ENCODE peak calls at places on chromosomes 2 and 18, in seven cellular contexts. One of them, this sample, is unnamed.
A peak's percentile ranks its signal among the peaks of the same experiment; 100 is the strongest.

GRCh38 chr2:222039821-222040220 is 259.0 kb downstream of the PAX3 start:
- DNase-seq in GM23338: no peak
- DNase-seq in HCT116: no peak
- DNase-seq in SK-N-SH: no peak
- DNase-seq in GM23248: no peak
- DNase-seq in PC-3: no peak
- DNase-seq in OCI-LY7: no peak
- DNase-seq in this sample: no peak

GRCh38 chr2:198880421-198880820 is 577.3 kb downstream of the SATB2 start:
- DNase-seq in GM23338: no peak
- DNase-seq in HCT116: no peak
- DNase-seq in SK-N-SH: no peak
- DNase-seq in GM23248: no peak
- DNase-seq in PC-3: no peak
- DNase-seq in OCI-LY7: no peak
- DNase-seq in this sample: no peak

GRCh38 chr18:69265661-69266060 is 135.0 kb upstream of the DOK6 start:
- DNase-seq in GM23338: no peak
- DNase-seq in HCT116: no peak
- DNase-seq in SK-N-SH: no peak
- DNase-seq in GM23248: no peak
- DNase-seq in PC-3: no peak
- DNase-seq in OCI-LY7: no peak
- DNase-seq in this sample: no peak

GRCh38 chr2:168961450-168962229 is 60.5 kb downstream of the G6PC2 start:
- DNase-seq in GM23338: peak; percentile 90
- DNase-seq in HCT116: peak; percentile 79
- DNase-seq in SK-N-SH: peak; percentile 21
- DNase-seq in GM23248: peak; percentile 81
- DNase-seq in PC-3: peak; percentile 92
- DNase-seq in OCI-LY7: peak; percentile 68
- DNase-seq in this sample: peak; percentile 87

GRCh38 chr2:53519925-53520629 is 247.5 kb upstream of the CHAC2 start:
- DNase-seq in GM23338: no peak
- DNase-seq in HCT116: no peak
- DNase-seq in SK-N-SH: no peak
- DNase-seq in GM23248: no peak
- DNase-seq in PC-3: no peak
- DNase-seq in OCI-LY7: no peak
- DNase-seq in this sample: no peak

GRCh38 chr2:241224068-241224850 is 35.8 kb downstream of the ANO7 start:
- DNase-seq in GM23338: peak; percentile 44
- DNase-seq in HCT116: no peak
- DNase-seq in SK-N-SH: peak; percentile 91
- DNase-seq in GM23248: peak; percentile 82
- DNase-seq in PC-3: peak; percentile 33
- DNase-seq in OCI-LY7: no peak
- DNase-seq in this sample: no peak

GRCh38 chr18:76445741-76446232 is 49.3 kb downstream of the ZNF516 start:
- DNase-seq in GM23338: no peak
- DNase-seq in HCT116: no peak
- DNase-seq in SK-N-SH: peak; percentile 56
- DNase-seq in GM23248: peak; percentile 55
- DNase-seq in PC-3: no peak
- DNase-seq in OCI-LY7: no peak
- DNase-seq in this sample: no peak

GRCh38 chr18:905948-906415 is 1.3 kb downstream of the ADCYAP1 start:
- DNase-seq in GM23338: peak; percentile 46
- DNase-seq in HCT116: no peak
- DNase-seq in SK-N-SH: peak; percentile 27
- DNase-seq in GM23248: no peak
- DNase-seq in PC-3: no peak
- DNase-seq in OCI-LY7: no peak
- DNase-seq in this sample: no peak

GRCh38 chr2:162196611-162197010 is 44.6 kb upstream of the GCG start:
- DNase-seq in GM23338: no peak
- DNase-seq in HCT116: no peak
- DNase-seq in SK-N-SH: no peak
- DNase-seq in GM23248: peak; percentile 90
- DNase-seq in PC-3: peak; percentile 85
- DNase-seq in OCI-LY7: no peak
- DNase-seq in this sample: no peak

GRCh38 chr2:234308073-234308813 is 188.6 kb downstream of the ARL4C start:
- DNase-seq in GM23338: no peak
- DNase-seq in HCT116: no peak
- DNase-seq in SK-N-SH: no peak
- DNase-seq in GM23248: no peak
- DNase-seq in PC-3: peak; percentile 53
- DNase-seq in OCI-LY7: no peak
- DNase-seq in this sample: no peak

GRCh38 chr2:48355494-48355893 is 174.5 kb upstream of the STON1 start:
- DNase-seq in GM23338: no peak
- DNase-seq in HCT116: no peak
- DNase-seq in SK-N-SH: no peak
- DNase-seq in GM23248: no peak
- DNase-seq in PC-3: no peak
- DNase-seq in OCI-LY7: no peak
- DNase-seq in this sample: no peak

GRCh38 chr2:96537066-96537733 is 648 bp downstream of the ARID5A start:
- DNase-seq in GM23338: peak; percentile 62
- DNase-seq in HCT116: no peak
- DNase-seq in SK-N-SH: peak; percentile 69
- DNase-seq in GM23248: peak; percentile 80
- DNase-seq in PC-3: peak; percentile 41
- DNase-seq in OCI-LY7: peak; percentile 74
- DNase-seq in this sample: peak; percentile 71

GRCh38 chr2:74264281-74264680 is 65.9 kb downstream of the MTHFD2 start:
- DNase-seq in GM23338: no peak
- DNase-seq in HCT116: no peak
- DNase-seq in SK-N-SH: no peak
- DNase-seq in GM23248: no peak
- DNase-seq in PC-3: no peak
- DNase-seq in OCI-LY7: no peak
- DNase-seq in this sample: no peak

GRCh38 chr2:168490916-168491605 is 35.0 kb downstream of the CERS6 start:
- DNase-seq in GM23338: no peak
- DNase-seq in HCT116: no peak
- DNase-seq in SK-N-SH: no peak
- DNase-seq in GM23248: peak; percentile 44
- DNase-seq in PC-3: no peak
- DNase-seq in OCI-LY7: no peak
- DNase-seq in this sample: no peak

GRCh38 chr2:112733449-112733848 is 12.6 kb downstream of the NT5DC4 start:
- DNase-seq in GM23338: no peak
- DNase-seq in HCT116: no peak
- DNase-seq in SK-N-SH: no peak
- DNase-seq in GM23248: no peak
- DNase-seq in PC-3: no peak
- DNase-seq in OCI-LY7: no peak
- DNase-seq in this sample: no peak

GRCh38 chr2:133854603-133855200 is 286.4 kb upstream of the NCKAP5 start:
- DNase-seq in GM23338: no peak
- DNase-seq in HCT116: no peak
- DNase-seq in SK-N-SH: no peak
- DNase-seq in GM23248: no peak
- DNase-seq in PC-3: no peak
- DNase-seq in OCI-LY7: no peak
- DNase-seq in this sample: no peak

GRCh38 chr2:130728549-130729310 is at the start of gene GPR148:
- DNase-seq in GM23338: no peak
- DNase-seq in HCT116: no peak
- DNase-seq in SK-N-SH: no peak
- DNase-seq in GM23248: no peak
- DNase-seq in PC-3: no peak
- DNase-seq in OCI-LY7: no peak
- DNase-seq in this sample: no peak

GRCh38 chr2:111626037-111626861 is 257.7 kb downstream of the ANAPC1 start:
- DNase-seq in GM23338: no peak
- DNase-seq in HCT116: no peak
- DNase-seq in SK-N-SH: no peak
- DNase-seq in GM23248: no peak
- DNase-seq in PC-3: no peak
- DNase-seq in OCI-LY7: no peak
- DNase-seq in this sample: no peak

GRCh38 chr2:48738806-48739205 is 16.7 kb downstream of the LHCGR start:
- DNase-seq in GM23338: no peak
- DNase-seq in HCT116: no peak
- DNase-seq in SK-N-SH: no peak
- DNase-seq in GM23248: peak; percentile 91
- DNase-seq in PC-3: peak; percentile 28
- DNase-seq in OCI-LY7: no peak
- DNase-seq in this sample: no peak

GRCh38 chr18:43893001-43893637 is 615.8 kb upstream of the SYT4 start:
- DNase-seq in GM23338: no peak
- DNase-seq in HCT116: no peak
- DNase-seq in SK-N-SH: no peak
- DNase-seq in GM23248: peak; percentile 96
- DNase-seq in PC-3: peak; percentile 69
- DNase-seq in OCI-LY7: no peak
- DNase-seq in this sample: peak; percentile 26

GRCh38 chr2:81276595-81276994 is 972.0 kb upstream of the LRRTM1 start:
- DNase-seq in GM23338: no peak
- DNase-seq in HCT116: no peak
- DNase-seq in SK-N-SH: no peak
- DNase-seq in GM23248: no peak
- DNase-seq in PC-3: peak; percentile 25
- DNase-seq in OCI-LY7: no peak
- DNase-seq in this sample: no peak

GRCh38 chr18:23542471-23542870 is 39.2 kb downstream of the RMC1 start:
- DNase-seq in GM23338: no peak
- DNase-seq in HCT116: no peak
- DNase-seq in SK-N-SH: no peak
- DNase-seq in GM23248: peak; percentile 16
- DNase-seq in PC-3: no peak
- DNase-seq in OCI-LY7: no peak
- DNase-seq in this sample: no peak

GRCh38 chr2:42046819-42047487 is 868 bp upstream of the PKDCC start:
- DNase-seq in GM23338: peak; percentile 91
- DNase-seq in HCT116: no peak
- DNase-seq in SK-N-SH: peak; percentile 63
- DNase-seq in GM23248: peak; percentile 23
- DNase-seq in PC-3: no peak
- DNase-seq in OCI-LY7: no peak
- DNase-seq in this sample: peak; percentile 80

GRCh38 chr2:55108456-55108855 is 58.2 kb upstream of the RTN4 start:
- DNase-seq in GM23338: no peak
- DNase-seq in HCT116: no peak
- DNase-seq in SK-N-SH: no peak
- DNase-seq in GM23248: no peak
- DNase-seq in PC-3: no peak
- DNase-seq in OCI-LY7: no peak
- DNase-seq in this sample: no peak

GRCh38 chr2:237209885-237210284 is 124.2 kb downstream of the COPS8 start:
- DNase-seq in GM23338: no peak
- DNase-seq in HCT116: no peak
- DNase-seq in SK-N-SH: no peak
- DNase-seq in GM23248: peak; percentile 46
- DNase-seq in PC-3: no peak
- DNase-seq in OCI-LY7: no peak
- DNase-seq in this sample: no peak

GRCh38 chr18:13216092-13216582 is 2.4 kb upstream of the LDLRAD4 start:
- DNase-seq in GM23338: peak; percentile 73
- DNase-seq in HCT116: peak; percentile 31
- DNase-seq in SK-N-SH: peak; percentile 81
- DNase-seq in GM23248: peak; percentile 74
- DNase-seq in PC-3: peak; percentile 68
- DNase-seq in OCI-LY7: peak; percentile 35
- DNase-seq in this sample: peak; percentile 84

GRCh38 chr18:37889963-37890362 is 324.4 kb upstream of the CELF4 start:
- DNase-seq in GM23338: peak; percentile 41
- DNase-seq in HCT116: no peak
- DNase-seq in SK-N-SH: no peak
- DNase-seq in GM23248: no peak
- DNase-seq in PC-3: no peak
- DNase-seq in OCI-LY7: no peak
- DNase-seq in this sample: no peak

GRCh38 chr2:217316743-217317142 is 456.9 kb upstream of the TNP1 start:
- DNase-seq in GM23338: no peak
- DNase-seq in HCT116: no peak
- DNase-seq in SK-N-SH: no peak
- DNase-seq in GM23248: peak; percentile 58
- DNase-seq in PC-3: peak; percentile 34
- DNase-seq in OCI-LY7: peak; percentile 70
- DNase-seq in this sample: no peak

GRCh38 chr18:74040008-74040407 is 107.6 kb downstream of the FBXO15 start:
- DNase-seq in GM23338: peak; percentile 35
- DNase-seq in HCT116: no peak
- DNase-seq in SK-N-SH: no peak
- DNase-seq in GM23248: no peak
- DNase-seq in PC-3: no peak
- DNase-seq in OCI-LY7: no peak
- DNase-seq in this sample: no peak

GRCh38 chr2:96262306-96262705 is 3.5 kb downstream of the TMEM127 start:
- DNase-seq in GM23338: no peak
- DNase-seq in HCT116: no peak
- DNase-seq in SK-N-SH: no peak
- DNase-seq in GM23248: peak; percentile 36
- DNase-seq in PC-3: no peak
- DNase-seq in OCI-LY7: no peak
- DNase-seq in this sample: no peak

GRCh38 chr2:147450661-147451060 is 394.2 kb upstream of the ACVR2A start:
- DNase-seq in GM23338: peak; percentile 45
- DNase-seq in HCT116: no peak
- DNase-seq in SK-N-SH: no peak
- DNase-seq in GM23248: no peak
- DNase-seq in PC-3: no peak
- DNase-seq in OCI-LY7: no peak
- DNase-seq in this sample: no peak
- TF ChIP-seq EZH2phosphoT487 in GM23338: no peak
- TF ChIP-seq EZH2phosphoT487 in HCT116: no peak
- TF ChIP-seq EZH2phosphoT487 in SK-N-SH: no peak
- TF ChIP-seq EZH2phosphoT487 in GM23248: no peak
- TF ChIP-seq EZH2phosphoT487 in PC-3: no peak
- TF ChIP-seq EZH2phosphoT487 in OCI-LY7: no peak
- TF ChIP-seq EZH2phosphoT487 in this sample: no peak

GRCh38 chr2:102251042-102251848 is 60.1 kb upstream of the IL1RL1 start:
- DNase-seq in GM23338: peak; percentile 83
- DNase-seq in HCT116: no peak
- DNase-seq in SK-N-SH: peak; percentile 45
- DNase-seq in GM23248: peak; percentile 84
- DNase-seq in PC-3: no peak
- DNase-seq in OCI-LY7: no peak
- DNase-seq in this sample: peak; percentile 68
- TF ChIP-seq EZH2phosphoT487 in GM23338: no peak
- TF ChIP-seq EZH2phosphoT487 in HCT116: no peak
- TF ChIP-seq EZH2phosphoT487 in SK-N-SH: no peak
- TF ChIP-seq EZH2phosphoT487 in GM23248: no peak
- TF ChIP-seq EZH2phosphoT487 in PC-3: no peak
- TF ChIP-seq EZH2phosphoT487 in OCI-LY7: no peak
- TF ChIP-seq EZH2phosphoT487 in this sample: no peak

GRCh38 chr18:36572135-36572856 is 256.5 kb downstream of the TPGS2 start:
- DNase-seq in GM23338: peak; percentile 72
- DNase-seq in HCT116: peak; percentile 8
- DNase-seq in SK-N-SH: peak; percentile 48
- DNase-seq in GM23248: peak; percentile 76
- DNase-seq in PC-3: peak; percentile 36
- DNase-seq in OCI-LY7: peak; percentile 21
- DNase-seq in this sample: peak; percentile 58
- TF ChIP-seq EZH2phosphoT487 in GM23338: no peak
- TF ChIP-seq EZH2phosphoT487 in HCT116: no peak
- TF ChIP-seq EZH2phosphoT487 in SK-N-SH: no peak
- TF ChIP-seq EZH2phosphoT487 in GM23248: no peak
- TF ChIP-seq EZH2phosphoT487 in PC-3: no peak
- TF ChIP-seq EZH2phosphoT487 in OCI-LY7: no peak
- TF ChIP-seq EZH2phosphoT487 in this sample: no peak

GRCh38 chr2:50004667-50005066 is 850.4 kb upstream of the FSHR start:
- DNase-seq in GM23338: peak; percentile 82
- DNase-seq in HCT116: no peak
- DNase-seq in SK-N-SH: no peak
- DNase-seq in GM23248: no peak
- DNase-seq in PC-3: no peak
- DNase-seq in OCI-LY7: no peak
- DNase-seq in this sample: no peak
- TF ChIP-seq EZH2phosphoT487 in GM23338: no peak
- TF ChIP-seq EZH2phosphoT487 in HCT116: no peak
- TF ChIP-seq EZH2phosphoT487 in SK-N-SH: no peak
- TF ChIP-seq EZH2phosphoT487 in GM23248: no peak
- TF ChIP-seq EZH2phosphoT487 in PC-3: no peak
- TF ChIP-seq EZH2phosphoT487 in OCI-LY7: no peak
- TF ChIP-seq EZH2phosphoT487 in this sample: no peak